ENCODE peak calls at places on chromosomes 12 and 14, in five cellular contexts. Z is iPS DF 19.7; T is effector CD4-positive, alpha-beta T cell; Y is amniotic epithelial cell; G is left cardiac atrium. X is an unnamed sample.

GRCh38 chr12:58034311-58034710 is 92.9 kb downstream of the ATP23 start:
- DNase-seq in Z (no peak), T (no peak), Y (no peak), G (no peak), X (no peak)

GRCh38 chr14:64495252-64495651 is 8.4 kb downstream of the ZBTB25 start:
- DNase-seq in Z (no peak), T (no peak), Y (no peak), G (no peak), X (no peak)

GRCh38 chr14:61472801-61473376 is 151.5 kb downstream of the PRKCH start:
- DNase-seq in Z (no peak), T (peak), Y (peak), G (no peak), X (no peak)

GRCh38 chr12:131673519-131674265 is 37.2 kb upstream of the SFSWAP start:
- DNase-seq in Z (no peak), T (no peak), Y (peak), G (no peak), X (peak)

GRCh38 chr12:102528111-102528510 is 47.7 kb upstream of the IGF1 start:
- DNase-seq in Z (no peak), T (no peak), Y (peak), G (no peak), X (no peak)

GRCh38 chr12:65958456-65958855 is 134.2 kb downstream of the HMGA2 start:
- DNase-seq in Z (no peak), T (no peak), Y (no peak), G (no peak), X (peak)

GRCh38 chr12:58041441-58041840 is 100.1 kb downstream of the ATP23 start:
- DNase-seq in Z (no peak), T (no peak), Y (no peak), G (no peak), X (no peak)

GRCh38 chr12:117527480-117527857 is 166.0 kb upstream of the NOS1 start:
- DNase-seq in Z (no peak), T (no peak), Y (no peak), G (no peak), X (no peak)

GRCh38 chr12:7555752-7556151 is 52.2 kb upstream of the CD163 start:
- DNase-seq in Z (no peak), T (no peak), Y (peak), G (no peak), X (peak)

GRCh38 chr14:96493178-96493577 is 9.0 kb upstream of the PAPOLA start:
- DNase-seq in Z (no peak), T (no peak), Y (no peak), G (no peak), X (no peak)

GRCh38 chr12:58306266-58306995 is 365.1 kb downstream of the ATP23 start:
- DNase-seq in Z (no peak), T (no peak), Y (no peak), G (no peak), X (no peak)

GRCh38 chr14:101334656-101335055 is 226.6 kb upstream of the DIO3 start:
- DNase-seq in Z (no peak), T (no peak), Y (no peak), G (no peak), X (no peak)

GRCh38 chr12:132100306-132101065 is 43.6 kb downstream of the DDX51 start:
- DNase-seq in Z (no peak), T (no peak), Y (no peak), G (no peak), X (no peak)

GRCh38 chr12:72957454-72957853 is 685.3 kb downstream of the TRHDE start:
- DNase-seq in Z (no peak), T (no peak), Y (no peak), G (no peak), X (no peak)

GRCh38 chr12:30537228-30537627 is 158.4 kb downstream of the IPO8 start:
- DNase-seq in Z (no peak), T (no peak), Y (no peak), G (no peak), X (no peak)

GRCh38 chr12:131860472-131861260 is 32.5 kb downstream of the MMP17 start:
- DNase-seq in Z (peak), T (no peak), Y (peak), G (peak), X (peak)

GRCh38 chr12:27344760-27345159 is 12.1 kb downstream of the BMAL2 start:
- DNase-seq in Z (no peak), T (no peak), Y (no peak), G (no peak), X (no peak)

GRCh38 chr12:65728913-65729793 is 95.1 kb upstream of the HMGA2 start:
- DNase-seq in Z (no peak), T (no peak), Y (no peak), G (no peak), X (peak)

GRCh38 chr14:104681689-104682074 is 7.7 kb upstream of the INF2 start:
- DNase-seq in Z (no peak), T (no peak), Y (peak), G (peak), X (peak)

GRCh38 chr14:96881713-96882112 is 84.5 kb downstream of the VRK1 start:
- DNase-seq in Z (no peak), T (no peak), Y (no peak), G (no peak), X (no peak)

GRCh38 chr12:26612203-26612602 is 220.8 kb downstream of the ITPR2 start:
- DNase-seq in Z (no peak), T (no peak), Y (no peak), G (no peak), X (no peak)

GRCh38 chr12:8712572-8712971 is 14.8 kb downstream of the RIMKLB start:
- DNase-seq in Z (no peak), T (no peak), Y (no peak), G (no peak), X (no peak)

GRCh38 chr14:43161477-43161876 is 1345.6 kb downstream of the FSCB start:
- DNase-seq in Z (no peak), T (no peak), Y (no peak), G (no peak), X (no peak)

GRCh38 chr12:52249041-52249461 is 16.0 kb downstream of the KRT7 start:
- DNase-seq in Z (no peak), T (no peak), Y (no peak), G (no peak), X (peak)

GRCh38 chr14:68098834-68099233 is 279.3 kb downstream of the RAD51B start:
- DNase-seq in Z (no peak), T (no peak), Y (no peak), G (no peak), X (no peak)

GRCh38 chr12:80622271-80622670 is 85.2 kb upstream of the MYF6 start:
- DNase-seq in Z (no peak), T (no peak), Y (peak), G (no peak), X (peak)

GRCh38 chr12:6392499-6392898 is 8.5 kb downstream of the LTBR start:
- DNase-seq in Z (no peak), T (no peak), Y (no peak), G (peak), X (no peak)